ENCODE peak calls at places on chromosome 6, in four cellular contexts. One of them, this sample, is unnamed. For H3K4me1, the result is how much of the 10 kb centered on the place peaks cover.

GRCh38 chr6:39684790-39685485 is 40.3 kb downstream of the KIF6 start:
- DNase-seq in MM.1S: no peak
- DNase-seq in esophagus squamous epithelium: no peak
- DNase-seq in left ventricle myocardium inferior: no peak
- DNase-seq in this sample: no peak

GRCh38 chr6:3039384-3039783 is 28.9 kb upstream of the RIPK1 start:
- DNase-seq in esophagus squamous epithelium: no peak
- DNase-seq in left ventricle myocardium inferior: no peak
- DNase-seq in MM.1S: no peak
- DNase-seq in this sample: no peak

GRCh38 chr6:6643398-6643797 is 54.9 kb downstream of the LY86 start:
- DNase-seq in esophagus squamous epithelium: no peak
- DNase-seq in left ventricle myocardium inferior: no peak
- DNase-seq in MM.1S: no peak
- DNase-seq in this sample: no peak

GRCh38 chr6:159726918-159727716 is at the start of gene WTAP:
- DNase-seq in left ventricle myocardium inferior: peak
- DNase-seq in esophagus squamous epithelium: peak
- DNase-seq in MM.1S: peak
- DNase-seq in this sample: peak

GRCh38 chr6:87926072-87926471 is 121.6 kb upstream of the SPACA1 start:
- DNase-seq in MM.1S: peak
- DNase-seq in left ventricle myocardium inferior: no peak
- DNase-seq in esophagus squamous epithelium: no peak
- DNase-seq in this sample: no peak

GRCh38 chr6:161836643-161837448 is 563.0 kb upstream of the AGPAT4 start:
- DNase-seq in MM.1S: no peak
- DNase-seq in esophagus squamous epithelium: no peak
- DNase-seq in left ventricle myocardium inferior: no peak
- DNase-seq in this sample: no peak

GRCh38 chr6:164753517-164753916 is 555.9 kb downstream of the C6orf118 start:
- DNase-seq in MM.1S: no peak
- DNase-seq in left ventricle myocardium inferior: no peak
- DNase-seq in esophagus squamous epithelium: no peak
- DNase-seq in this sample: no peak

GRCh38 chr6:44388135-44388487 is 605 bp downstream of the CDC5L start:
- DNase-seq in esophagus squamous epithelium: no peak
- DNase-seq in left ventricle myocardium inferior: no peak
- DNase-seq in MM.1S: no peak
- DNase-seq in this sample: no peak

GRCh38 chr6:131778134-131778533 is 29.7 kb upstream of the ENPP1 start:
- DNase-seq in MM.1S: no peak
- DNase-seq in esophagus squamous epithelium: no peak
- DNase-seq in left ventricle myocardium inferior: no peak
- DNase-seq in this sample: no peak

GRCh38 chr6:28474441-28475219 is 31.3 kb upstream of the ZSCAN23 start:
- DNase-seq in left ventricle myocardium inferior: no peak
- DNase-seq in MM.1S: peak
- DNase-seq in esophagus squamous epithelium: no peak
- DNase-seq in this sample: no peak

GRCh38 chr6:156599977-156600647 is 177.1 kb upstream of the ARID1B start:
- DNase-seq in left ventricle myocardium inferior: no peak
- DNase-seq in MM.1S: no peak
- DNase-seq in esophagus squamous epithelium: no peak
- DNase-seq in this sample: peak

GRCh38 chr6:33164665-33165373 is 27.4 kb downstream of the COL11A2 start:
- DNase-seq in esophagus squamous epithelium: no peak
- DNase-seq in MM.1S: no peak
- DNase-seq in left ventricle myocardium inferior: no peak
- DNase-seq in this sample: no peak

GRCh38 chr6:79605968-79606764 is 25.0 kb upstream of the SH3BGRL2 start:
- DNase-seq in MM.1S: no peak
- DNase-seq in left ventricle myocardium inferior: no peak
- DNase-seq in esophagus squamous epithelium: no peak
- DNase-seq in this sample: no peak

GRCh38 chr6:157491571-157492232 is 110.7 kb downstream of the ZDHHC14 start:
- DNase-seq in esophagus squamous epithelium: no peak
- DNase-seq in left ventricle myocardium inferior: no peak
- DNase-seq in MM.1S: no peak
- DNase-seq in this sample: no peak

GRCh38 chr6:120129228-120129627 is 779.7 kb upstream of the MAN1A1 start:
- DNase-seq in esophagus squamous epithelium: no peak
- DNase-seq in left ventricle myocardium inferior: no peak
- DNase-seq in MM.1S: peak
- DNase-seq in this sample: no peak

GRCh38 chr6:125821825-125822281 is 31.1 kb downstream of the NCOA7 start:
- DNase-seq in esophagus squamous epithelium: no peak
- DNase-seq in left ventricle myocardium inferior: no peak
- DNase-seq in MM.1S: no peak
- DNase-seq in this sample: no peak

GRCh38 chr6:111534366-111534765 is 51.3 kb upstream of the REV3L start:
- DNase-seq in esophagus squamous epithelium: no peak
- DNase-seq in MM.1S: no peak
- DNase-seq in left ventricle myocardium inferior: peak
- DNase-seq in this sample: peak

GRCh38 chr6:150229775-150230561 is 87.1 kb downstream of the PPP1R14C start:
- DNase-seq in MM.1S: no peak
- DNase-seq in esophagus squamous epithelium: no peak
- DNase-seq in left ventricle myocardium inferior: no peak
- DNase-seq in this sample: no peak

GRCh38 chr6:165487950-165488349 is 175.1 kb downstream of the PDE10A start:
- DNase-seq in MM.1S: no peak
- DNase-seq in esophagus squamous epithelium: no peak
- DNase-seq in left ventricle myocardium inferior: no peak
- DNase-seq in this sample: no peak

GRCh38 chr6:81049425-81050042 is 702.9 kb downstream of the TENT5A start:
- DNase-seq in esophagus squamous epithelium: no peak
- DNase-seq in MM.1S: no peak
- DNase-seq in left ventricle myocardium inferior: no peak
- DNase-seq in this sample: no peak

GRCh38 chr6:37696841-37697735 is 595 bp downstream of the MDGA1 start:
- DNase-seq in esophagus squamous epithelium: no peak
- DNase-seq in MM.1S: peak
- DNase-seq in left ventricle myocardium inferior: peak
- DNase-seq in this sample: no peak

GRCh38 chr6:1837868-1838267 is 228.2 kb downstream of the FOXC1 start:
- DNase-seq in MM.1S: no peak
- DNase-seq in left ventricle myocardium inferior: no peak
- DNase-seq in esophagus squamous epithelium: no peak
- DNase-seq in this sample: no peak

GRCh38 chr6:135033238-135033637 is 21.4 kb downstream of the HBS1L start:
- DNase-seq in MM.1S: no peak
- DNase-seq in left ventricle myocardium inferior: no peak
- DNase-seq in esophagus squamous epithelium: no peak
- DNase-seq in this sample: no peak

GRCh38 chr6:149194815-149195558 is 122.5 kb upstream of the TAB2 start:
- DNase-seq in esophagus squamous epithelium: no peak
- DNase-seq in left ventricle myocardium inferior: no peak
- DNase-seq in MM.1S: no peak
- DNase-seq in this sample: no peak
- H3K4me1 ChIP-seq in esophagus squamous epithelium: under half
- H3K4me1 ChIP-seq in left ventricle myocardium inferior: under half
- H3K4me1 ChIP-seq in MM.1S: under half
- H3K4me1 ChIP-seq in this sample: under half

DNA sequence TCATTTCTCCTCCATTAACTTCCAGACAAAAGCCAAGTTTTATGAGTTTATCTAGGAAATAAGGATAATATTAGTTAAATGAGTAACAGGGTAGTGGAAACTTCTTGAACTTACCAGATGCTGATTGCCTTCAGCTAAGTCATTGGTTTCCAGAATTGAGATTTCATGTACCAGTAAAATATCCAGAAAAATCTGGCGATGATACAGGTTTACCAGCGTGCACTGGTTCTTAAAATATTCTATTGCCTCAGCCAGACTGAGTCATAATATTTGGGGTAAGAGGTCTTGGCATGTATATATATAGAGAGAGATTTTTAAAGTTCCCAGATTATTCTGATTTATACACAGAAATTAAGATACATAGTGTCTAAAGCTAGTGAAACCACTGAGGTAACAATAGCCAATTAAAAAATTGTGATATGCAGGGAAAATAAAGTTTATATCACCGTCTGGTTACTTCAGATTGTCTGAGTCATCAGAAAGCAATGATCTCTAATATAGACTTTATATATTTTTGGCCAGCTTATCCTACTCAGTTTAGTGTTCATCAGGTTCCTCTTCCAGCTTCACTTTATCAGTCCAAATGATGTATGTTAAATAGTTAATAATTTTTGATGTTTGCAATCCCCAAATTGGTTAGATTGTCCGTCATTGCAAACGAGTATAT is 39.5 kb upstream of the SDHAF4 start:
- DNase-seq in esophagus squamous epithelium: no peak
- DNase-seq in left ventricle myocardium inferior: no peak
- DNase-seq in MM.1S: no peak
- DNase-seq in this sample: no peak
- H3K4me3 ChIP-seq in esophagus squamous epithelium: no peak
- H3K4me3 ChIP-seq in left ventricle myocardium inferior: no peak
- H3K4me3 ChIP-seq in MM.1S: no peak
- H3K4me3 ChIP-seq in this sample: no peak

GRCh38 chr6:30887901-30888300 is 3.6 kb downstream of the DDR1 start:
- DNase-seq in esophagus squamous epithelium: no peak
- DNase-seq in MM.1S: no peak
- DNase-seq in left ventricle myocardium inferior: no peak
- DNase-seq in this sample: no peak
- H3K27ac ChIP-seq in esophagus squamous epithelium: no peak
- H3K27ac ChIP-seq in MM.1S: no peak
- H3K27ac ChIP-seq in left ventricle myocardium inferior: no peak
- H3K27ac ChIP-seq in this sample: peak

GRCh38 chr6:138485005-138485545 is 14.2 kb downstream of the NHSL1 start:
- DNase-seq in left ventricle myocardium inferior: no peak
- DNase-seq in esophagus squamous epithelium: no peak
- DNase-seq in MM.1S: no peak
- DNase-seq in this sample: no peak
- H3K4me1 ChIP-seq in left ventricle myocardium inferior: half or more
- H3K4me1 ChIP-seq in esophagus squamous epithelium: under half
- H3K4me1 ChIP-seq in MM.1S: under half
- H3K4me1 ChIP-seq in this sample: under half

GRCh38 chr6:30573113-30573512 is 1.9 kb downstream of the ABCF1 start:
- DNase-seq in left ventricle myocardium inferior: no peak
- DNase-seq in MM.1S: no peak
- DNase-seq in esophagus squamous epithelium: no peak
- DNase-seq in this sample: no peak
- H3K4me3 ChIP-seq in left ventricle myocardium inferior: no peak
- H3K4me3 ChIP-seq in MM.1S: peak
- H3K4me3 ChIP-seq in esophagus squamous epithelium: no peak
- H3K4me3 ChIP-seq in this sample: no peak

GRCh38 chr6:137020771-137021170 is 24.0 kb downstream of the IL20RA start:
- DNase-seq in left ventricle myocardium inferior: no peak
- DNase-seq in MM.1S: no peak
- DNase-seq in esophagus squamous epithelium: no peak
- DNase-seq in this sample: no peak

GRCh38 chr6:137028912-137029311 is 15.9 kb downstream of the IL20RA start:
- DNase-seq in left ventricle myocardium inferior: no peak
- DNase-seq in esophagus squamous epithelium: no peak
- DNase-seq in MM.1S: no peak
- DNase-seq in this sample: no peak

GRCh38 chr6:137031122-137031521 is 13.6 kb downstream of the IL20RA start:
- DNase-seq in MM.1S: no peak
- DNase-seq in esophagus squamous epithelium: no peak
- DNase-seq in left ventricle myocardium inferior: no peak
- DNase-seq in this sample: no peak

GRCh38 chr6:137024172-137024990 is 20.4 kb downstream of the IL20RA start:
- DNase-seq in esophagus squamous epithelium: no peak
- DNase-seq in MM.1S: no peak
- DNase-seq in left ventricle myocardium inferior: no peak
- DNase-seq in this sample: no peak

DNA sequence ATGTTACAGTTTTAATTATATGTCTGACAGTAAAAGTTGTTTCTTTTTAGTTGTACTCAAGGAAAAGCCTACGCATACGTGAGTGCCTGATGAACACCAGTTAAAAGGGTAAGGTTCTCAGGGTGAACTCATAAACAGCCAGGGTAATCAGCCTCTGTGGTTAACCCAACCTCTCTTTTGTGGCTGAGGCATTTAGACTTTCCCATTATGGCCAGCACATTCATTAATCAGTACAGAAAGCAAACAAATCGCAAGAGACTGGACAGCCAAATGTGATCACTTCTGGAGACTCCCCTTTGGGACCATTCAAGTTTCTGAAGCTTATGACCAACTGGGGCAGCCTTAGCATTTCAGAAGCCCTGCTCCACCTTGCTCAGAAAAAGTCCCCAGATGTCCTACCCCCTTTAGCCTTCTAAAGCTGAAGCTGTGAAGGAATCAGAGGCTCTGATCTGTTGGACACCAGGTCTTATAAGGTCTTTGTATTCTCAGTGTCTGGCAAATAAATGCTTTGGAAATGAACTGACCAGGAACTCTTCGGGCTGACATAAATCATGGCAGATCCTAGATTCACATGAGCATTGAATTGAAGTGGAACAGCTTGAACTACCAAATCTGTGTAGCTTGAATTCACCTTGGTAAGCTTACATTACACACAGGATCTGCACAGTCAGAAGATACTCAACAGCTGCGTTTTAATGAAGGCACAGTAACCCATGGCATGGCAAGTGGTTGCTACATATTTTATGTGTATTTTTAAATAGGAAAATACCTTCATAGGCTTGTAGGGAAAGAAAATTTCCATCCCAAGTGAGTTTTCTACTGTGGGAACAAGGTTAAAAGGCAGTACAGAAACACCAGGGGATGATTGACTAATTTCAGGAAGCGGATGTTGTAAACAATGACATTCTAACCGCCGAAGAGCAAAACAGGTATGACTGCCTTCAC is 18.7 kb downstream of the IL20RA start:
- DNase-seq in esophagus squamous epithelium: no peak
- DNase-seq in left ventricle myocardium inferior: no peak
- DNase-seq in MM.1S: no peak
- DNase-seq in this sample: no peak
- H3K27ac ChIP-seq in esophagus squamous epithelium: peak
- H3K27ac ChIP-seq in left ventricle myocardium inferior: no peak
- H3K27ac ChIP-seq in MM.1S: no peak
- H3K27ac ChIP-seq in this sample: no peak

DNA sequence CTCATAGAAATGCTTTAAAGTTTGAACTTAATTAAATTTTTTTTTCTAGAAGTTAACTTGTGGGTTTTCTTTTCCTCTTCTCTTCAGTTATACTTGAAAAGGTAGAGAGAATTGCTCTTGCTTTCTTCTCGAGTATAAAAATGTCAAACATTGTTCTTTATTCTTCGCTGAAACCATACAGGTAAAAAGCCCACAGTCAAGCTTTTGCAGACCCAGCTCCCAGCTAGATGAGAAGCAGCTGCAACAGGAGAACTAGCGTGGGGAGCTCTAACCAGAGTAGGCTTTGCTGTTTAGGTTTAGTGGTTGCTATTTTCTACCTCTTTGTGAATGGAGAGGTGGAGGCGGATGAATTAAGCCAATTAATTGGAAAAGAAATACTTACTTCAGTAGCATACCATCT is 102.7 kb downstream of the JARID2 start:
- DNase-seq in MM.1S: no peak
- DNase-seq in left ventricle myocardium inferior: no peak
- DNase-seq in esophagus squamous epithelium: no peak
- DNase-seq in this sample: no peak
- H3K4me1 ChIP-seq in MM.1S: under half
- H3K4me1 ChIP-seq in left ventricle myocardium inferior: under half
- H3K4me1 ChIP-seq in esophagus squamous epithelium: under half
- H3K4me1 ChIP-seq in this sample: under half

GRCh38 chr6:26183237-26183580 is 96.0 kb downstream of the HFE start:
- DNase-seq in left ventricle myocardium inferior: no peak
- DNase-seq in MM.1S: no peak
- DNase-seq in esophagus squamous epithelium: no peak
- DNase-seq in this sample: no peak
- H3K4me3 ChIP-seq in left ventricle myocardium inferior: peak
- H3K4me3 ChIP-seq in MM.1S: no peak
- H3K4me3 ChIP-seq in esophagus squamous epithelium: peak
- H3K4me3 ChIP-seq in this sample: peak